ENCODE peak calls at places on chromosomes 4 and X, in ten cellular contexts. P is LoVo; U is stimulated activated CD8-positive, alpha-beta memory T cell treated with anti-CD3 and anti-CD28 coated beads, Interleukin-7, amount 100 ng/mL, for 1 hour; O is OCI-M1; X is GM04503; N is activated T-cell treated with anti-CD3 and anti-CD28 coated beads for 48 hours; D is brain pericyte; L is stimulated activated CD4-positive, alpha-beta T cell treated with anti-CD3 and anti-CD28 coated beads, Interleukin-2, amount 100 ng/mL, for 24 hours; R is lung; A is C1 segment of cervical spinal cord. I is an unnamed sample.

GRCh38 chr4:167290684-167291083 is 56.4 kb upstream of the SPOCK3 start:
- DNase-seq in P (peak; percentile 23), D (no peak), L (no peak), R (no peak), A (no peak), O (peak; percentile 62), N (no peak), U (no peak), X (no peak), I (no peak)

GRCh38 chrX:153635388-153635787 is 11.6 kb upstream of the DUSP9 start:
- DNase-seq in D (no peak), U (no peak), A (no peak), O (no peak), L (no peak), X (no peak), P (no peak), R (no peak), N (no peak), I (no peak)

GRCh38 chr4:146640021-146640425 is 1.3 kb downstream of the POU4F2 start:
- DNase-seq in D (no peak), R (no peak), X (no peak), O (no peak), P (no peak), L (no peak), A (no peak), N (no peak), U (no peak), I (no peak)

GRCh38 chrX:24561121-24561520 is 86.0 kb downstream of the PCYT1B start:
- DNase-seq in A (no peak), R (no peak), X (no peak), U (no peak), O (peak; percentile 38), N (no peak), L (no peak), D (no peak), P (no peak), I (no peak)

GRCh38 chr4:153535735-153536494 is 69.8 kb downstream of the TMEM131L start:
- DNase-seq in R (no peak), D (no peak), U (no peak), A (no peak), O (peak; percentile 45), P (no peak), N (no peak), L (no peak), X (peak; percentile 47), I (no peak)

GRCh38 chr4:90074322-90074886 is 52.8 kb upstream of the CCSER1 start:
- DNase-seq in R (no peak), L (no peak), U (no peak), D (no peak), P (no peak), A (no peak), N (no peak), X (no peak), O (no peak), I (no peak)

GRCh38 chr4:123667496-123667895 is 270.9 kb downstream of the SPRY1 start:
- DNase-seq in P (no peak), A (no peak), D (no peak), O (no peak), X (no peak), L (no peak), U (no peak), R (no peak), N (no peak), I (no peak)

GRCh38 chr4:37760840-37761239 is 65.6 kb upstream of the PGM2 start:
- DNase-seq in U (no peak), L (no peak), O (peak; percentile 19), D (no peak), X (no peak), R (no peak), A (no peak), P (no peak), N (no peak), I (no peak)

GRCh38 chr4:150244600-150244999 is 166.4 kb downstream of the DCLK2 start:
- DNase-seq in A (no peak), L (no peak), X (no peak), N (no peak), P (peak; percentile 58), R (no peak), O (no peak), U (no peak), D (peak; percentile 79), I (no peak)

GRCh38 chrX:71919436-71919835 is 8.8 kb downstream of the NHSL2 start:
- DNase-seq in R (no peak), D (no peak), P (no peak), N (no peak), L (no peak), X (peak; percentile 22), A (no peak), U (no peak), O (no peak), I (no peak)

GRCh38 chr4:71186566-71187398 is 152.0 kb upstream of the SLC4A4 start:
- DNase-seq in P (peak; percentile 35), X (no peak), O (no peak), L (peak; percentile 18), U (peak; percentile 13), R (peak; percentile 56), D (no peak), A (no peak), N (peak; percentile 15), I (peak; percentile 31)

GRCh38 chr4:98557497-98557896 is 100.9 kb downstream of the TSPAN5 start:
- DNase-seq in P (no peak), O (no peak), A (no peak), X (no peak), D (no peak), N (no peak), U (no peak), R (peak; percentile 37), L (no peak), I (no peak)

GRCh38 chr4:122117743-122118142 is 34.4 kb upstream of the BLTP1 start:
- DNase-seq in P (no peak), D (no peak), R (no peak), L (no peak), N (no peak), U (no peak), O (peak; percentile 24), X (peak; percentile 1), A (no peak), I (no peak)

GRCh38 chr4:38382492-38382891 is 281.5 kb upstream of the KLF3 start:
- DNase-seq in N (no peak), P (no peak), L (no peak), U (no peak), A (no peak), D (no peak), O (peak; percentile 81), X (no peak), R (no peak), I (no peak)

GRCh38 chrX:15664487-15665444 is at the start of gene CLTRN:
- DNase-seq in P (no peak), X (no peak), L (no peak), A (no peak), U (no peak), N (no peak), R (no peak), O (no peak), D (no peak), I (no peak)

GRCh38 chr4:152454398-152455011 is 81.4 kb downstream of the FBXW7 start:
- DNase-seq in R (no peak), U (no peak), L (no peak), D (no peak), P (peak; percentile 37), X (no peak), N (no peak), A (no peak), O (peak; percentile 82), I (no peak)

GRCh38 chr4:111066447-111066846 is 443.6 kb upstream of the PITX2 start:
- DNase-seq in X (no peak), O (no peak), D (no peak), L (no peak), A (no peak), N (no peak), R (no peak), U (no peak), P (no peak), I (no peak)

GRCh38 chr4:95190751-95191436 is 357.9 kb downstream of the UNC5C start:
- DNase-seq in A (peak; percentile 57), P (no peak), O (no peak), X (no peak), D (no peak), N (no peak), L (no peak), U (no peak), R (no peak), I (no peak)

GRCh38 chr4:3447431-3448395 is 5.9 kb downstream of the HGFAC start:
- DNase-seq in N (no peak), A (no peak), L (no peak), R (no peak), X (no peak), P (no peak), O (no peak), U (no peak), D (no peak), I (no peak)

GRCh38 chr4:152778656-152779512 is 646 bp downstream of the TIGD4 start:
- DNase-seq in R (no peak), P (peak; percentile 30), U (no peak), X (no peak), L (peak; percentile 38), N (peak; percentile 15), A (no peak), O (peak; percentile 69), D (no peak), I (no peak)

GRCh38 chrX:40165206-40165605 is 67.4 kb upstream of the BCOR start:
- DNase-seq in P (no peak), N (no peak), U (no peak), L (no peak), D (no peak), X (no peak), O (no peak), R (no peak), A (no peak), I (no peak)

GRCh38 chr4:1854752-1855151 is 1.2 kb downstream of the LETM1 start:
- DNase-seq in N (no peak), O (peak; percentile 29), R (no peak), P (no peak), A (no peak), L (no peak), D (no peak), X (no peak), U (no peak), I (no peak)

GRCh38 chrX:48892896-48893295 is 4.7 kb downstream of the TIMM17B start:
- DNase-seq in U (no peak), X (no peak), A (no peak), D (no peak), R (no peak), O (no peak), N (no peak), L (no peak), P (no peak), I (no peak)

GRCh38 chrX:103730746-103731508 is 20.2 kb downstream of the TMEM31 start:
- DNase-seq in P (no peak), R (no peak), U (no peak), N (no peak), A (no peak), X (peak; percentile 62), O (no peak), L (no peak), D (no peak), I (no peak)

GRCh38 chr4:86892639-86892965 is 380 bp upstream of the C4orf36 start:
- DNase-seq in N (no peak), R (no peak), D (no peak), P (no peak), U (no peak), A (no peak), O (peak; percentile 55), L (no peak), X (no peak), I (no peak)

GRCh38 chr4:142846105-142846728 is at the start of gene INPP4B:
- DNase-seq in X (no peak), U (no peak), N (peak; percentile 56), O (no peak), P (peak; percentile 23), D (no peak), L (peak; percentile 58), A (no peak), R (no peak), I (no peak)

GRCh38 chr4:27429260-27429970 is 568.8 kb downstream of the STIM2 start:
- DNase-seq in D (no peak), U (no peak), N (no peak), P (no peak), L (no peak), A (no peak), X (no peak), O (no peak), R (no peak), I (no peak)

GRCh38 chr4:120001850-120002249 is 64.8 kb downstream of the MAD2L1 start:
- DNase-seq in L (no peak), O (no peak), D (no peak), R (no peak), N (no peak), A (no peak), X (no peak), P (no peak), U (no peak), I (no peak)